ENCODE peak calls at places on chromosomes 12 and 14, in seven cellular contexts. D is A549; U is tibial nerve; X is heart right ventricle; F is CD8-positive, alpha-beta memory T cell; I is GM23248; O is IMR-90. W is an unnamed sample.
A peak's percentile ranks its signal among the peaks of the same experiment; 100 is the strongest.

GRCh38 chr14:87566986-87567385 is 426.0 kb downstream of the GALC start:
- DNase-seq in D (no peak), I (peak; percentile 3), F (no peak), X (no peak), U (no peak), O (peak; percentile 0), W (no peak)

GRCh38 chr14:104688755-104689619 is at the start of gene INF2:
- DNase-seq in F (peak; percentile 28), U (no peak), O (peak; percentile 32), D (peak; percentile 84), I (peak; percentile 86), X (peak; percentile 75), W (peak; percentile 69)

GRCh38 chr14:30813182-30813581 is 61.2 kb upstream of the COCH start:
- DNase-seq in U (no peak), I (no peak), D (no peak), F (no peak), X (no peak), O (no peak), W (no peak)

GRCh38 chr14:103127861-103128598 is 4.8 kb downstream of the TNFAIP2 start:
- DNase-seq in I (no peak), F (no peak), O (no peak), X (no peak), D (no peak), U (no peak), W (no peak)

GRCh38 chr12:130334937-130335336 is 2.8 kb upstream of the PIWIL1 start:
- DNase-seq in O (no peak), X (no peak), F (no peak), I (no peak), D (no peak), U (no peak), W (no peak)

GRCh38 chr12:95115641-95116040 is 42.2 kb upstream of the NR2C1 start:
- DNase-seq in X (no peak), I (no peak), O (no peak), F (no peak), D (no peak), U (no peak), W (no peak)

GRCh38 chr14:81710232-81710845 is 176.7 kb upstream of the SEL1L start:
- DNase-seq in F (no peak), O (peak; percentile 1), I (peak; percentile 31), X (no peak), U (peak; percentile 33), D (peak; percentile 7), W (no peak)

GRCh38 chr12:76790564-76791552 is 26.9 kb downstream of the ZDHHC17 start:
- DNase-seq in D (peak; percentile 21), O (peak; percentile 37), U (no peak), F (peak; percentile 30), I (peak; percentile 46), X (no peak), W (no peak)

GRCh38 chr12:48459259-48459658 is 13.1 kb upstream of the ANP32D start:
- DNase-seq in D (no peak), F (no peak), X (no peak), O (no peak), I (no peak), U (no peak), W (no peak)

GRCh38 chr14:101022916-101023435 is 119.5 kb upstream of the RTL1 start:
- DNase-seq in O (no peak), X (no peak), F (no peak), I (no peak), D (no peak), U (no peak), W (no peak)

GRCh38 chr14:53539489-53540126 is 386.5 kb upstream of the DDHD1 start:
- DNase-seq in O (peak; percentile 83), D (peak; percentile 53), U (peak; percentile 81), F (no peak), X (peak; percentile 68), I (peak; percentile 77), W (peak; percentile 67)

GRCh38 chr14:102675396-102675795 is 82.9 kb downstream of the RCOR1 start:
- DNase-seq in U (no peak), I (no peak), X (no peak), O (no peak), D (no peak), F (no peak), W (no peak)

GRCh38 chr14:56168007-56168616 is 49.9 kb downstream of the PELI2 start:
- DNase-seq in F (no peak), I (no peak), U (no peak), O (no peak), D (no peak), X (no peak), W (no peak)

GRCh38 chr14:54488646-54489317 is at the start of gene GMFB:
- DNase-seq in O (peak; percentile 91), U (peak; percentile 90), D (peak; percentile 79), I (peak; percentile 97), X (peak; percentile 94), F (peak; percentile 83), W (peak; percentile 95)

GRCh38 chr14:61501714-61502458 is 180.5 kb downstream of the PRKCH start:
- DNase-seq in D (no peak), O (no peak), I (no peak), X (no peak), U (no peak), F (no peak), W (no peak)

GRCh38 chr14:42013560-42013959 is 406.9 kb downstream of the LRFN5 start:
- DNase-seq in F (no peak), I (peak; percentile 6), U (no peak), D (no peak), X (no peak), O (peak; percentile 18), W (no peak)

GRCh38 chr12:107027304-107028053 is 40.5 kb upstream of the MTERF2 start:
- DNase-seq in U (no peak), I (peak; percentile 97), D (peak; percentile 60), O (peak; percentile 96), X (no peak), F (peak; percentile 82), W (no peak)

GRCh38 chr12:58363971-58364370 is 422.6 kb downstream of the ATP23 start:
- DNase-seq in X (no peak), O (no peak), D (no peak), I (no peak), F (no peak), U (no peak), W (no peak)

GRCh38 chr12:124011435-124012124 is 38.6 kb downstream of the ZNF664 start:
- DNase-seq in O (no peak), X (no peak), F (no peak), I (no peak), U (no peak), D (no peak), W (no peak)
- H3K27ac ChIP-seq in O (no peak overlapping the region), X (no peak overlapping the region), F (no peak overlapping the region), I (no peak overlapping the region), U (no peak overlapping the region), D (no peak overlapping the region), W (no peak overlapping the region)

GRCh38 chr12:118417942-118418341 is 41.6 kb downstream of the SUDS3 start:
- DNase-seq in X (no peak), O (no peak), I (no peak), F (no peak), U (no peak), D (no peak), W (no peak)
- H3K27ac ChIP-seq in X (no peak overlapping the region), O (no peak overlapping the region), I (no peak overlapping the region), F (no peak overlapping the region), U (no peak overlapping the region), D (no peak overlapping the region), W (no peak overlapping the region)

GRCh38 chr12:19546027-19546426 is 106.7 kb downstream of the AEBP2 start:
- DNase-seq in X (no peak), U (peak; percentile 81), D (no peak), O (no peak), I (peak; percentile 84), F (no peak), W (no peak)
- H3K27ac ChIP-seq in X (no peak overlapping the region), U (no peak overlapping the region), D (no peak overlapping the region), O (peak overlapping the region; percentile 94), I (peak overlapping the region; percentile 83), F (no peak overlapping the region), W (peak overlapping the region; percentile 72)

GRCh38 chr14:76782115-76782884 is 21.0 kb downstream of the VASH1 start:
- DNase-seq in I (no peak), F (no peak), X (no peak), U (no peak), O (no peak), D (no peak), W (no peak)

GRCh38 chr14:76784266-76784874 is 23.1 kb downstream of the VASH1 start:
- DNase-seq in I (no peak), D (no peak), F (no peak), U (no peak), O (no peak), X (no peak), W (no peak)

GRCh38 chr14:76786556-76786955 is 25.3 kb downstream of the VASH1 start:
- DNase-seq in U (no peak), I (no peak), D (no peak), O (no peak), F (no peak), X (no peak), W (no peak)

GRCh38 chr14:76782885-76783566 is 21.8 kb downstream of the VASH1 start:
- DNase-seq in O (no peak), X (no peak), U (no peak), D (no peak), I (no peak), F (no peak), W (no peak)

GRCh38 chr14:76784881-76785280 is 23.6 kb downstream of the VASH1 start:
- DNase-seq in O (peak; percentile 75), X (peak; percentile 82), D (peak; percentile 97), F (peak; percentile 27), U (peak; percentile 84), I (peak; percentile 72), W (peak; percentile 84)
- H3K27ac ChIP-seq in O (no peak overlapping the region), X (no peak overlapping the region), D (no peak overlapping the region), F (no peak overlapping the region), U (no peak overlapping the region), I (no peak overlapping the region), W (peak overlapping the region; percentile 70)

W was measured in left ventricle myocardium inferior.